ENCODE peak calls at places on chromosomes 11 and 22, in six cellular contexts. S is KBM-7; C is effector memory CD4-positive, alpha-beta T cell; O is NCI-H1092 treated with DMSO at 0.1 percent for 48 hours; Z is left ventricle myocardium inferior; X is fibroblast of pulmonary artery. R is an unnamed sample.
A peak's percentile ranks its signal among the peaks of the same experiment; 100 is the strongest.

GRCh38 chr11:80414766-80415165 is 973.9 kb upstream of the TENM4 start:
- DNase-seq in S (no peak), C (no peak), O (no peak), Z (no peak), X (peak; percentile 10), R (no peak)

GRCh38 chr22:33803371-33803770 is 116.9 kb downstream of the LARGE1 start:
- DNase-seq in S (no peak), C (no peak), O (no peak), Z (no peak), X (peak; percentile 88), R (no peak)

GRCh38 chr11:10561947-10562346 is 6.5 kb downstream of the LYVE1 start:
- DNase-seq in S (no peak), C (no peak), O (no peak), Z (no peak), X (no peak), R (no peak)

GRCh38 chr11:125370561-125371389 is 125.3 kb downstream of the FEZ1 start:
- DNase-seq in S (no peak), C (no peak), O (no peak), Z (no peak), X (no peak), R (no peak)

GRCh38 chr22:27032121-27032761 is 374.9 kb downstream of the MIAT start:
- DNase-seq in S (no peak), C (no peak), O (peak; percentile 78), Z (no peak), X (no peak), R (peak; percentile 46)

GRCh38 chr11:117570701-117571100 is 226.3 kb downstream of the DSCAML1 start:
- DNase-seq in S (no peak), C (no peak), O (peak; percentile 12), Z (no peak), X (no peak), R (peak; percentile 35)

GRCh38 chr11:116826751-116827431 is 2.8 kb upstream of the APOC3 start:
- DNase-seq in S (no peak), C (no peak), O (no peak), Z (no peak), X (no peak), R (no peak)

GRCh38 chr11:117180020-117180419 is 1.5 kb downstream of the SIDT2 start:
- DNase-seq in S (peak; percentile 66), C (no peak), O (no peak), Z (no peak), X (no peak), R (no peak)

GRCh38 chr22:18085188-18085587 is 7.4 kb downstream of the PEX26 start:
- DNase-seq in S (no peak), C (no peak), O (no peak), Z (no peak), X (no peak), R (no peak)

GRCh38 chr22:21868651-21869050 is 1.2 kb upstream of the MAPK1 start:
- DNase-seq in S (no peak), C (no peak), O (no peak), Z (no peak), X (no peak), R (no peak)

GRCh38 chr11:79371152-79371551 is 69.7 kb downstream of the TENM4 start:
- DNase-seq in S (no peak), C (no peak), O (no peak), Z (no peak), X (no peak), R (no peak)

GRCh38 chr11:104191124-104191523 is 27.2 kb upstream of the PDGFD start:
- DNase-seq in S (no peak), C (no peak), O (no peak), Z (no peak), X (peak; percentile 13), R (no peak)

GRCh38 chr11:13760115-13760514 is 91.6 kb downstream of the FAR1 start:
- DNase-seq in S (no peak), C (no peak), O (no peak), Z (no peak), X (no peak), R (no peak)

GRCh38 chr22:33247758-33248157 is 189.6 kb upstream of the SYN3 start:
- DNase-seq in S (no peak), C (no peak), O (no peak), Z (no peak), X (peak; percentile 70), R (no peak)

GRCh38 chr22:46538816-46539163 is 1.4 kb upstream of the CELSR1 start:
- DNase-seq in S (no peak), C (no peak), O (no peak), Z (peak; percentile 18), X (peak; percentile 42), R (no peak)

GRCh38 chr22:50015451-50016307 is 3.1 kb upstream of the IL17REL start:
- DNase-seq in S (no peak), C (no peak), O (no peak), Z (no peak), X (no peak), R (peak; percentile 38)

GRCh38 chr22:22745225-22746060 is 101.0 kb downstream of the GGTLC2 start:
- DNase-seq in S (peak; percentile 32), C (peak; percentile 19), O (no peak), Z (no peak), X (peak; percentile 50), R (no peak)

GRCh38 chr11:110571286-110571685 is 141.0 kb downstream of the ARHGAP20 start:
- DNase-seq in S (no peak), C (no peak), O (no peak), Z (no peak), X (no peak), R (no peak)

GRCh38 chr11:118705111-118705741 is 25.8 kb upstream of the TREH start:
- DNase-seq in S (peak; percentile 87), C (peak; percentile 31), O (no peak), Z (no peak), X (no peak), R (no peak)

GRCh38 chr22:49255741-49256318 is 571.8 kb downstream of the BRD1 start:
- DNase-seq in S (no peak), C (no peak), O (no peak), Z (no peak), X (no peak), R (no peak)